ENCODE peak calls at places on chromosome 14, in nine cellular contexts. H is body of pancreas, R is endothelial cell of umbilical vein, A is esophagus squamous epithelium, X is uterus, Q is GM12878, K is thyroid gland, W is transverse colon, F is H54. Y is an unnamed sample.

GRCh38 chr14:102293784-102294183 is 11.2 kb downstream of the MOK start:
- DNase-seq in A (no peak), W (no peak), K (peak; percentile 20), F (no peak), Q (no peak), H (no peak), R (no peak), X (no peak), Y (no peak)

GRCh38 chr14:98345186-98345585 is 926.8 kb downstream of the BCL11B start:
- DNase-seq in Q (no peak), H (no peak), K (no peak), R (no peak), A (no peak), W (no peak), F (no peak), X (no peak), Y (no peak)

GRCh38 chr14:100560999-100561398 is 26.2 kb downstream of the BEGAIN start:
- DNase-seq in A (no peak), F (no peak), K (no peak), Q (no peak), H (no peak), X (no peak), W (no peak), R (no peak), Y (no peak)

GRCh38 chr14:105527381-105528196 is 1.2 kb downstream of the TMEM121 start:
- DNase-seq in K (peak; percentile 17), A (no peak), W (no peak), R (no peak), X (peak; percentile 15), F (no peak), Q (no peak), H (peak; percentile 22), Y (no peak)

GRCh38 chr14:29370024-29370423 is 557.6 kb downstream of the PRKD1 start:
- DNase-seq in F (no peak), Q (no peak), K (no peak), W (no peak), R (no peak), X (no peak), A (no peak), H (no peak), Y (no peak)

GRCh38 chr14:33062881-33063280 is 124.2 kb downstream of the NPAS3 start:
- DNase-seq in K (no peak), R (no peak), H (no peak), A (no peak), X (no peak), W (no peak), F (no peak), Q (no peak), Y (no peak)

GRCh38 chr14:55706341-55706684 is 126.3 kb downstream of the KTN1 start:
- DNase-seq in F (no peak), R (no peak), Q (no peak), H (no peak), K (no peak), A (no peak), W (no peak), X (no peak), Y (no peak)

GRCh38 chr14:77128414-77128891 is 13.1 kb downstream of the ZDHHC22 start:
- DNase-seq in H (peak; percentile 61), Q (no peak), A (no peak), F (no peak), X (no peak), R (no peak), K (peak; percentile 70), W (no peak), Y (no peak)

GRCh38 chr14:89746135-89746534 is 208.4 kb downstream of the EFCAB11 start:
- DNase-seq in F (no peak), W (no peak), R (no peak), A (no peak), Q (no peak), H (no peak), X (no peak), K (no peak), Y (no peak)

GRCh38 chr14:70330596-70330995 is 28.9 kb downstream of the COX16 start:
- DNase-seq in K (no peak), R (no peak), W (no peak), Q (no peak), F (no peak), X (no peak), H (no peak), A (no peak), Y (no peak)

GRCh38 chr14:36227802-36228201 is 51.3 kb upstream of the PTCSC3 start:
- DNase-seq in K (no peak), A (no peak), Q (no peak), H (no peak), R (peak; percentile 53), X (no peak), W (peak; percentile 14), F (no peak), Y (no peak)

GRCh38 chr14:40691066-40691465 is 915.6 kb upstream of the LRFN5 start:
- DNase-seq in R (no peak), H (no peak), Q (no peak), F (no peak), K (no peak), A (no peak), X (no peak), W (no peak), Y (no peak)

GRCh38 chr14:44846232-44846824 is 115.4 kb downstream of the KLHL28 start:
- DNase-seq in A (no peak), Q (peak; percentile 27), R (peak; percentile 38), X (no peak), W (no peak), F (no peak), K (no peak), H (no peak), Y (peak; percentile 70)

GRCh38 chr14:71952381-71953363 is 20.4 kb downstream of the RGS6 start:
- DNase-seq in W (no peak), F (no peak), R (no peak), Q (no peak), A (no peak), X (no peak), K (no peak), H (no peak), Y (no peak)

GRCh38 chr14:67620217-67620789 is 583 bp downstream of the ARG2 start:
- DNase-seq in K (peak; percentile 63), A (no peak), Q (no peak), R (peak; percentile 31), W (peak; percentile 26), X (peak; percentile 19), H (peak; percentile 37), F (no peak), Y (peak; percentile 71)

GRCh38 chr14:76413106-76413961 is 37.4 kb downstream of the ESRRB start:
- DNase-seq in K (no peak), Q (no peak), A (no peak), H (no peak), W (no peak), X (no peak), R (no peak), F (no peak), Y (no peak)

GRCh38 chr14:31945701-31946100 is 131.4 kb upstream of the ARHGAP5 start:
- DNase-seq in W (peak; percentile 47), K (no peak), R (no peak), A (no peak), F (no peak), H (no peak), Q (no peak), X (no peak), Y (no peak)

GRCh38 chr14:31943861-31944255 is 133.2 kb upstream of the ARHGAP5 start:
- DNase-seq in F (no peak), A (no peak), X (no peak), W (peak; percentile 25), K (no peak), H (no peak), Q (no peak), R (no peak), Y (no peak)

GRCh38 chr14:31945074-31945613 is 132.0 kb upstream of the ARHGAP5 start:
- DNase-seq in Q (no peak), K (no peak), X (no peak), F (no peak), W (peak; percentile 61), A (no peak), H (no peak), R (no peak), Y (no peak)

GRCh38 chr14:31943217-31943616 is 133.9 kb upstream of the ARHGAP5 start:
- DNase-seq in K (no peak), A (no peak), R (no peak), W (no peak), X (no peak), F (no peak), H (no peak), Q (no peak), Y (no peak)

GRCh38 chr14:31944256-31945073 is 132.6 kb upstream of the ARHGAP5 start:
- DNase-seq in X (no peak), Q (no peak), H (no peak), F (no peak), K (no peak), W (peak; percentile 90), A (no peak), R (no peak), Y (peak; percentile 46)
- TF ChIP-seq POLR2A in X (no peak), Q (no peak), H (no peak), F (no peak), K (no peak), W (peak; percentile 79), A (no peak), R (no peak), Y (no peak)

GRCh38 chr14:23352506-23353432 is at the start of gene SLC22A17:
- DNase-seq in H (peak; percentile 76), X (peak; percentile 87), A (no peak), Q (no peak), K (peak; percentile 82), W (peak; percentile 69), F (peak; percentile 41), R (peak; percentile 59), Y (no peak)
- TF ChIP-seq POLR2A in H (peak; percentile 69), X (peak; percentile 88), A (no peak), Q (no peak), K (peak; percentile 96), W (peak; percentile 37), F (peak; percentile 74), R (no peak), Y (no peak)

DNA sequence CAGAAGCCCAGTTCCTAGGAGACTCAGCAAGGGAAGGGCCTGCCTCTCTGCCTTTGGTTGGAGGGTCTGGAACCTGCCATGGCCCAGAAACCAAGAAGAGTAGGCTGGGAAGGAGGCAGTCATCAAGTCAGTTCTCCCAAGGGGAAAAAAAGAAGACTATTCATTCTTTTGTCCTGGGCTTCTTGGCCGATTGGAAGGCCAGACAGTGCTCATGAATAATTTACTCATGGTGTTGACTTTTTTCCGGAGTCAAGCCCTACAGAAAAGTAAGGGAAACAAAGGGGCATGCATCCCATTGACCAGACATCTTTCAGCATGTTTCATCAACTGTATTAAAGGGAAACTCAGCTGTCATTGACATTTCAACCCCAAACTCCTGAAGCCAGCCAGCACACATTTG is 168.1 kb downstream of the PRKCH start:
- DNase-seq in W (no peak), K (no peak), F (no peak), A (no peak), H (no peak), X (no peak), R (no peak), Q (no peak), Y (no peak)
- TF ChIP-seq POLR2A in W (no peak), K (no peak), F (no peak), A (no peak), H (no peak), X (no peak), R (no peak), Q (no peak), Y (no peak)

DNA sequence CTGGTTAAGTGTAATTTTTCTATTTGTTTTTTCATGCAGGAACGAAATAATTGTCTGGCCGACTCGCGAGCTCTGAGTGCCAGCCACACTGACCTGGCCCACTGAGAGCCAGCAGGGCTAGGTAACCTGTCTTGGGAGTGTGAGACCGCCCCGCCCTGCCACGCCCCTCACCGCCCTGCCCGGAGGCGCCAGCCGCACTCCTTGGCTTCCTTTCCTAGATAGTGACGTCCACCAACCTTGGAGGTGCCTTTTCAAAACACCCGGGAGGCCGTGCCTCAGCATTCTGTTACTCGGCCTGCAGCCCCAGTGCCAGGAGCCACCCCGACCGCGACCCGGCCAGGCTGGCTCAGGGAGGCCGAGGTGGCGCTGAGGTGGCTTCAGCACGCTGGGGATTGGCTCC is 21.7 kb downstream of the XRCC3 start:
- DNase-seq in X (no peak), Q (no peak), W (peak; percentile 85), F (no peak), R (no peak), H (no peak), K (no peak), A (no peak), Y (no peak)
- TF ChIP-seq POLR2A in X (no peak), Q (no peak), W (peak; percentile 37), F (no peak), R (no peak), H (no peak), K (no peak), A (no peak), Y (no peak)